ENCODE peak calls at places on chromosomes 16 and 17, in five cellular contexts. One of them, this sample, is unnamed.

GRCh38 chr16:15518412-15519351 is 84.3 kb downstream of the BMERB1 start:
- DNase-seq in A549: peak; percentile 88
- DNase-seq in endodermal cell: peak; percentile 77
- DNase-seq in breast epithelium: no peak
- DNase-seq in fibroblast of lung: peak; percentile 82
- DNase-seq in this sample: no peak

GRCh38 chr16:26830716-26831115 is 236.0 kb upstream of the C16orf82 start:
- DNase-seq in A549: no peak
- DNase-seq in endodermal cell: no peak
- DNase-seq in breast epithelium: no peak
- DNase-seq in fibroblast of lung: peak; percentile 77
- DNase-seq in this sample: no peak

GRCh38 chr17:17320188-17320910 is 17.2 kb downstream of the NT5M start:
- DNase-seq in A549: no peak
- DNase-seq in endodermal cell: peak; percentile 13
- DNase-seq in breast epithelium: peak; percentile 30
- DNase-seq in fibroblast of lung: no peak
- DNase-seq in this sample: no peak

GRCh38 chr16:54938351-54939346 is 8.0 kb downstream of the IRX5 start:
- DNase-seq in A549: no peak
- DNase-seq in endodermal cell: peak; percentile 77
- DNase-seq in breast epithelium: peak; percentile 62
- DNase-seq in fibroblast of lung: no peak
- DNase-seq in this sample: no peak

GRCh38 chr17:38421224-38421841 is 6.9 kb upstream of the ARHGAP23 start:
- DNase-seq in A549: no peak
- DNase-seq in endodermal cell: peak; percentile 74
- DNase-seq in breast epithelium: no peak
- DNase-seq in fibroblast of lung: peak; percentile 40
- DNase-seq in this sample: no peak

GRCh38 chr17:14775761-14776492 is 475.0 kb downstream of the HS3ST3B1 start:
- DNase-seq in A549: no peak
- DNase-seq in endodermal cell: no peak
- DNase-seq in breast epithelium: no peak
- DNase-seq in fibroblast of lung: no peak
- DNase-seq in this sample: no peak

GRCh38 chr17:78889525-78889924 is 13.5 kb downstream of the CEP295NL start:
- DNase-seq in A549: no peak
- DNase-seq in endodermal cell: no peak
- DNase-seq in breast epithelium: no peak
- DNase-seq in fibroblast of lung: no peak
- DNase-seq in this sample: no peak

GRCh38 chr16:15031596-15031995 is 24.3 kb downstream of the NTAN1 start:
- DNase-seq in A549: no peak
- DNase-seq in endodermal cell: no peak
- DNase-seq in breast epithelium: no peak
- DNase-seq in fibroblast of lung: no peak
- DNase-seq in this sample: no peak

GRCh38 chr16:23317266-23317661 is 15.2 kb downstream of the SCNN1B start:
- DNase-seq in A549: peak; percentile 50
- DNase-seq in endodermal cell: no peak
- DNase-seq in breast epithelium: no peak
- DNase-seq in fibroblast of lung: no peak
- DNase-seq in this sample: no peak

GRCh38 chr16:81440888-81441663 is 3.5 kb upstream of the CMIP start:
- DNase-seq in A549: no peak
- DNase-seq in endodermal cell: peak; percentile 67
- DNase-seq in breast epithelium: no peak
- DNase-seq in fibroblast of lung: no peak
- DNase-seq in this sample: no peak

GRCh38 chr17:28735242-28735722 is 6.7 kb downstream of the NEK8 start:
- DNase-seq in A549: peak; percentile 56
- DNase-seq in endodermal cell: no peak
- DNase-seq in breast epithelium: no peak
- DNase-seq in fibroblast of lung: no peak
- DNase-seq in this sample: no peak

GRCh38 chr17:21105081-21105480 is 21.7 kb upstream of the DHRS7B start:
- DNase-seq in A549: no peak
- DNase-seq in endodermal cell: peak; percentile 90
- DNase-seq in breast epithelium: no peak
- DNase-seq in fibroblast of lung: no peak
- DNase-seq in this sample: no peak

GRCh38 chr16:87178977-87179376 is 138.2 kb downstream of the C16orf95 start:
- DNase-seq in A549: no peak
- DNase-seq in endodermal cell: no peak
- DNase-seq in breast epithelium: no peak
- DNase-seq in fibroblast of lung: peak; percentile 50
- DNase-seq in this sample: no peak

GRCh38 chr16:23377071-23377931 is 75.2 kb downstream of the SCNN1B start:
- DNase-seq in A549: no peak
- DNase-seq in endodermal cell: no peak
- DNase-seq in breast epithelium: no peak
- DNase-seq in fibroblast of lung: no peak
- DNase-seq in this sample: no peak

GRCh38 chr16:85065099-85065498 is 37.5 kb downstream of the KIAA0513 start:
- DNase-seq in A549: no peak
- DNase-seq in endodermal cell: no peak
- DNase-seq in breast epithelium: no peak
- DNase-seq in fibroblast of lung: no peak
- DNase-seq in this sample: no peak

GRCh38 chr17:48244121-48244711 is 136.7 kb downstream of the SNX11 start:
- DNase-seq in A549: peak; percentile 92
- DNase-seq in endodermal cell: peak; percentile 53
- DNase-seq in breast epithelium: no peak
- DNase-seq in fibroblast of lung: no peak
- DNase-seq in this sample: no peak

GRCh38 chr17:14038206-14038605 is 31.1 kb upstream of the COX10 start:
- DNase-seq in A549: no peak
- DNase-seq in endodermal cell: no peak
- DNase-seq in breast epithelium: no peak
- DNase-seq in fibroblast of lung: peak; percentile 31
- DNase-seq in this sample: no peak

GRCh38 chr17:29826045-29826692 is 103.9 kb downstream of the SSH2 start:
- DNase-seq in A549: no peak
- DNase-seq in endodermal cell: no peak
- DNase-seq in breast epithelium: no peak
- DNase-seq in fibroblast of lung: no peak
- DNase-seq in this sample: no peak

GRCh38 chr17:50171371-50172071 is 5.7 kb downstream of the SGCA start:
- DNase-seq in A549: no peak
- DNase-seq in endodermal cell: no peak
- DNase-seq in breast epithelium: no peak
- DNase-seq in fibroblast of lung: no peak
- DNase-seq in this sample: no peak
- H3K27ac ChIP-seq in A549: peak overlapping the region; percentile 4
- H3K27ac ChIP-seq in endodermal cell: no peak overlapping the region
- H3K27ac ChIP-seq in breast epithelium: no peak overlapping the region
- H3K27ac ChIP-seq in fibroblast of lung: no peak overlapping the region
- H3K27ac ChIP-seq in this sample: no peak overlapping the region

DNA sequence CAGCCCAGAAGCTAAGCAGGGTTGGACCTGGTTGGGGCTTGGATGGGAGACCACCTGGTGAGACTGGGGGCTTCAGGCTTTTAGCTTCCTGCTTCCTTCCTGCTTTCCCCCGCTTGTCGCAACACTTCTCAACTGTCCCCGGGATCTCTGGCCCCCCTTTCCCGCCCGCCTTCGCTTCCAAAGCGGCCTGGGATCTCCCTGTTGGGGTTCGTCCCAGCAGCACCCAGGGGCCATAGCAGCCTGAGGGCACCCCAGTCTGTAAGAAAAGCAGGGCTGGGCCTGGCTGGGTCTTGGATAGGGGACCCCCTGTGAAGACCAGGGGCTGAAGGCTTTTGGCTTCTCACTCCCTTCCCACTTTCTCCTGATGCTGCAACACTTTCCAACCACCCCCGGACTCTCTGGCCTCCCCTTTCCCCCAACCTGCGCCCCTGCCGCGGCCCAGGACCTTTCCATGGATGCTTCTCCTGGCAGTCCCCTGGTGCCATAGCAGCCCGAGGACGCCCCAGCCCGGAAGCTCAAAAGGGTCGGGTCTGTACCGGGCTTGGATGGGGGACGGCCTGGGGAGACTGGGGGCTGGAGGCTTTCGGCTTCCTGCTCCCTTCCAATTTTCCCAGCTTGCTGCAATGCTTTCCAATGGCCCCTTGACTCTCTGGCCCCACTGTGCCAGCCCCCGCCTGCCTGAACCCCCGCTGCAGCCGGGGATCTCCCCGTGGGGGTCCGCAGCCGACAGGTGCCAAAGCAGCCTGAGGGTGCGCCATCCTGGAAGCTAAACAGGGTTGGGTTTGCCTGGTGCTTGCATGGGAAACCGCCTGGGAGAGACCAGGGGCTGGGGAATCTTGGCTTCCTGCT is 2276.2 kb downstream of the TP53TG3F start:
- DNase-seq in A549: no peak
- DNase-seq in endodermal cell: no peak
- DNase-seq in breast epithelium: no peak
- DNase-seq in fibroblast of lung: no peak
- DNase-seq in this sample: no peak
- H3K9me3 ChIP-seq in A549: no peaks in the 10 kb centered on the region
- H3K9me3 ChIP-seq in endodermal cell: peaks cover 48% of the 10 kb centered on the region
- H3K9me3 ChIP-seq in breast epithelium: peaks cover 22% of the 10 kb centered on the region
- H3K9me3 ChIP-seq in fibroblast of lung: no peaks in the 10 kb centered on the region
- H3K9me3 ChIP-seq in this sample: peaks cover 33% of the 10 kb centered on the region

DNA sequence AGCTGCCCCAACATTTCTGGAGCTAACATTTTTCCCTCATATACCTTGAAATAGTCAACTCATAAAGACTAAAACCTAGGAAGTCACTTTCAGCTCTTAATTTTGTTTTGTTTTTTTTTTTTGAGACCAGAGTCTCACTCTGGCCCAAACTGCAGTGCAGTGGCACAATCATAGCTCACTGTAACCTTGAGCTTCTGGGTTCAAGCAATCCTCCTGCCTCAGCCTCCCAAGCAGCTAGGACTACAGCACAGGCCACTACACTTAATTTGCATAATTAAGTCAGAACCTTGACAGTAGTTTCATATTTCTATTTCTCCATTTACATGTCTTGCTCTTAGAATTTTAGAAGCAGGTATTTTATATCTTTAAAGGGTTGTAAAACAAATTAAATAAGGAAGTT is 4.7 kb downstream of the AMFR start:
- DNase-seq in A549: no peak
- DNase-seq in endodermal cell: no peak
- DNase-seq in breast epithelium: no peak
- DNase-seq in fibroblast of lung: no peak
- DNase-seq in this sample: no peak
- TF ChIP-seq CTCF in A549: no peak
- TF ChIP-seq CTCF in endodermal cell: no peak
- TF ChIP-seq CTCF in breast epithelium: no peak
- TF ChIP-seq CTCF in fibroblast of lung: no peak
- TF ChIP-seq CTCF in this sample: no peak

DNA sequence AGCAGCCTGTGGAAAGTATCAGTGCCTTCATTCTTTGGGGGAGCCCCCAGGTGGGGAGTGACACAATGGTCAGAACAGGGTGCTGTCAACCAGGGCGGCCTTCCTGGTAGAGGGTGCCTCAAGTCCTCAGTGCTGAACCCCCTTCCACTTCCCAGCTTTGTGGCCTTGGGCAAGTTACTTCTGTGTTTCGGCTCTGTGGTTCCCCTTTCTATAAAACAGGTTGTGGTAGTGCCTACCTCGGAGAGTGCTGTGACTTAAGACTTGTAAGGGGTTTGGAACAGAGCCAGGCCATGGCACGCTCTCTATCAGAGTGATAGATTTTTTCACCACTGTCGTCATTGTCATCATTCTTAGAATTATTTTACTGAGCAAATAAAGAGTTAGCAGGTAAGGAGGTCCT is 141.1 kb downstream of the CCDC182 start:
- DNase-seq in A549: no peak
- DNase-seq in endodermal cell: no peak
- DNase-seq in breast epithelium: peak; percentile 35
- DNase-seq in fibroblast of lung: no peak
- DNase-seq in this sample: peak; percentile 68
- H3K27ac ChIP-seq in A549: no peak overlapping the region
- H3K27ac ChIP-seq in endodermal cell: no peak overlapping the region
- H3K27ac ChIP-seq in breast epithelium: no peak overlapping the region
- H3K27ac ChIP-seq in fibroblast of lung: no peak overlapping the region
- H3K27ac ChIP-seq in this sample: peak overlapping the region; percentile 47

DNA sequence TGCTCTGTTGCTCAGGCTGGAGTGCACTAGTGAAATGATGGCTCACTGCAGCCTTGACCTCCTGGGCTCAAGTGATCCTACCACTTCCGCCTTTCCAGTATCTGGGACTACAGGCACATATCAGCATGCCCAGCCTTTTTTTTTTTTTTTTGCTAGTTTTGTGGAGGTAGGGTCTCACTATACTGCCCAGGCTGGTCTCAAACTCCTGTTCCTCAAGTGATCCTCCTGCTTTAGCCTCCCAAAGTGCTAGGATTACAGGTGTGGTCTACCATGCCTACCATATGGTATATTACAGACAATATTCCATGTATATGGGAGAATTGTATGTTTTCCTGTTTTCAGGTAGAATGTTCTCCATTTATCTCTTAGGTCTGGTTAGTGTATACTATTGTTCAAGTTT is 12.3 kb upstream of the ATF7IP2 start:
- DNase-seq in A549: no peak
- DNase-seq in endodermal cell: no peak
- DNase-seq in breast epithelium: no peak
- DNase-seq in fibroblast of lung: no peak
- DNase-seq in this sample: no peak
- H3K9me3 ChIP-seq in A549: peaks cover 10% of the 10 kb centered on the region
- H3K9me3 ChIP-seq in endodermal cell: peaks cover 25% of the 10 kb centered on the region
- H3K9me3 ChIP-seq in breast epithelium: peaks cover 10% of the 10 kb centered on the region
- H3K9me3 ChIP-seq in fibroblast of lung: no peaks in the 10 kb centered on the region
- H3K9me3 ChIP-seq in this sample: peaks cover 11% of the 10 kb centered on the region

DNA sequence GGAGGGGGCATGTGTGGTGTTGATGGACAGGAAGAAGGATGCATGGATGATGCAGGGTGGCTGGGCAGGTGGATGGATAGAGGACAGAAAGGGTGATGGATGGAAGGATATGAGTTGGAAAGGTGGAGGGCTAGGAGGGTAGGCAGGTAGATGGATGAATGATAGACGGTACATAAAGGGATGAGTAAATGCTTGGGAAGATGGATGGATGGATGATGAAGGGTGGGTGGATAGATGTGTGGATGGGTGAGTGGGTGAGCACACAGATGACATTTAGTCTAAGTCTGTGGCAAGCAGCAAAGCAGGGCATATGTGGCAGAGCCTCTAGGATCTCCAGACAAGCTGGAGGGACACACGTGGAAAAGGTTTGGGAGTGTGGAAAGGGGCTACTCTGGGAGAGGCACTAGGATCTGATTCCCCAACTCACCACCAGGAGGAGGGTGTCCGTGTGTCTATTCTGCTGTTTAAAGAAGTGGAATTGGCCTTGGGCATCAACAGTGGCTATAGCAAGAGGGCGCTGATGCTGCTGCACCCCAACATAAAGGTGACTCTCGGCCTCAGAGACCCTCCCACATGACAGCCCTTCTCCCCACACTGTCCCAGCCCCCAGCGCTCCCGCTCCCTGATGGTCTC is 8.2 kb downstream of the PLD2 start:
- DNase-seq in A549: no peak
- DNase-seq in endodermal cell: peak; percentile 71
- DNase-seq in breast epithelium: no peak
- DNase-seq in fibroblast of lung: no peak
- DNase-seq in this sample: no peak
- TF ChIP-seq CTCF in A549: no peak
- TF ChIP-seq CTCF in endodermal cell: peak; percentile 75
- TF ChIP-seq CTCF in breast epithelium: no peak
- TF ChIP-seq CTCF in fibroblast of lung: no peak
- TF ChIP-seq CTCF in this sample: no peak

GRCh38 chr17:10754861-10755591 is 25.2 kb upstream of the TMEM220 start:
- DNase-seq in A549: no peak
- DNase-seq in endodermal cell: peak; percentile 89
- DNase-seq in breast epithelium: no peak
- DNase-seq in fibroblast of lung: no peak
- DNase-seq in this sample: no peak
- H3K27ac ChIP-seq in A549: no peak overlapping the region
- H3K27ac ChIP-seq in endodermal cell: no peak overlapping the region
- H3K27ac ChIP-seq in breast epithelium: peak overlapping the region; percentile 40
- H3K27ac ChIP-seq in fibroblast of lung: no peak overlapping the region
- H3K27ac ChIP-seq in this sample: no peak overlapping the region

This sample was measured in CD4-positive, alpha-beta T cell.